ENCODE peak calls at places on chromosomes 7 and 10, in seven cellular contexts. One of them, this sample, is unnamed.

GRCh38 chr10:67943917-67944316 is 59.5 kb downstream of the SIRT1 start:
- DNase-seq in H1: no peak
- DNase-seq in lung: no peak
- DNase-seq in SK-N-DZ: no peak
- DNase-seq in hypothalamus: no peak
- DNase-seq in nephron progenitor cell: no peak
- DNase-seq in kidney epithelial cell: no peak
- DNase-seq in this sample: no peak

GRCh38 chr7:143013897-143014296 is 13.0 kb downstream of the OR9A2 start:
- DNase-seq in H1: no peak
- DNase-seq in lung: no peak
- DNase-seq in SK-N-DZ: no peak
- DNase-seq in hypothalamus: no peak
- DNase-seq in nephron progenitor cell: no peak
- DNase-seq in kidney epithelial cell: no peak
- DNase-seq in this sample: no peak

GRCh38 chr7:39950473-39951155 is 558 bp downstream of the CDK13 start:
- DNase-seq in H1: no peak
- DNase-seq in lung: peak; percentile 55
- DNase-seq in SK-N-DZ: peak; percentile 13
- DNase-seq in hypothalamus: no peak
- DNase-seq in nephron progenitor cell: peak; percentile 61
- DNase-seq in kidney epithelial cell: no peak
- DNase-seq in this sample: peak; percentile 9

GRCh38 chr10:32111585-32111984 is 55.4 kb upstream of the KIF5B start:
- DNase-seq in H1: no peak
- DNase-seq in lung: no peak
- DNase-seq in SK-N-DZ: no peak
- DNase-seq in hypothalamus: no peak
- DNase-seq in nephron progenitor cell: no peak
- DNase-seq in kidney epithelial cell: no peak
- DNase-seq in this sample: no peak

GRCh38 chr10:88114368-88114767 is 250.9 kb downstream of the PTEN start:
- DNase-seq in H1: no peak
- DNase-seq in lung: peak; percentile 45
- DNase-seq in SK-N-DZ: peak; percentile 75
- DNase-seq in hypothalamus: no peak
- DNase-seq in nephron progenitor cell: no peak
- DNase-seq in kidney epithelial cell: no peak
- DNase-seq in this sample: no peak

GRCh38 chr10:60387531-60387930 is 2.1 kb downstream of the ANK3 start:
- DNase-seq in H1: no peak
- DNase-seq in lung: no peak
- DNase-seq in SK-N-DZ: no peak
- DNase-seq in hypothalamus: no peak
- DNase-seq in nephron progenitor cell: no peak
- DNase-seq in kidney epithelial cell: peak; percentile 18
- DNase-seq in this sample: peak; percentile 38

GRCh38 chr7:96691692-96692091 is 18.0 kb downstream of the SEM1 start:
- DNase-seq in H1: no peak
- DNase-seq in lung: no peak
- DNase-seq in SK-N-DZ: no peak
- DNase-seq in hypothalamus: no peak
- DNase-seq in nephron progenitor cell: no peak
- DNase-seq in kidney epithelial cell: no peak
- DNase-seq in this sample: no peak

GRCh38 chr10:55063817-55064216 is 262.8 kb upstream of the PCDH15 start:
- DNase-seq in H1: no peak
- DNase-seq in lung: no peak
- DNase-seq in SK-N-DZ: no peak
- DNase-seq in hypothalamus: no peak
- DNase-seq in nephron progenitor cell: no peak
- DNase-seq in kidney epithelial cell: no peak
- DNase-seq in this sample: no peak

GRCh38 chr7:156515911-156516790 is 124.4 kb upstream of the RNF32 start:
- DNase-seq in H1: no peak
- DNase-seq in lung: no peak
- DNase-seq in SK-N-DZ: no peak
- DNase-seq in hypothalamus: no peak
- DNase-seq in nephron progenitor cell: peak; percentile 16
- DNase-seq in kidney epithelial cell: no peak
- DNase-seq in this sample: no peak

GRCh38 chr10:69061305-69062161 is 26.4 kb upstream of the SRGN start:
- DNase-seq in H1: no peak
- DNase-seq in lung: peak; percentile 56
- DNase-seq in SK-N-DZ: no peak
- DNase-seq in hypothalamus: no peak
- DNase-seq in nephron progenitor cell: no peak
- DNase-seq in kidney epithelial cell: peak; percentile 99
- DNase-seq in this sample: no peak

GRCh38 chr7:12571691-12572090 is 1.2 kb downstream of the SCIN start:
- DNase-seq in H1: no peak
- DNase-seq in lung: no peak
- DNase-seq in SK-N-DZ: no peak
- DNase-seq in hypothalamus: no peak
- DNase-seq in nephron progenitor cell: no peak
- DNase-seq in kidney epithelial cell: no peak
- DNase-seq in this sample: no peak

GRCh38 chr10:116113721-116114501 is 159.1 kb downstream of the GFRA1 start:
- DNase-seq in H1: no peak
- DNase-seq in lung: no peak
- DNase-seq in SK-N-DZ: no peak
- DNase-seq in hypothalamus: no peak
- DNase-seq in nephron progenitor cell: no peak
- DNase-seq in kidney epithelial cell: peak; percentile 58
- DNase-seq in this sample: no peak

GRCh38 chr7:146956853-146957252 is 840.3 kb downstream of the CNTNAP2 start:
- DNase-seq in H1: no peak
- DNase-seq in lung: no peak
- DNase-seq in SK-N-DZ: no peak
- DNase-seq in hypothalamus: no peak
- DNase-seq in nephron progenitor cell: no peak
- DNase-seq in kidney epithelial cell: no peak
- DNase-seq in this sample: no peak

This sample was measured in prostate gland.